ENCODE peak calls at places on chromosomes 1 and 21, in four cellular contexts. One of them, this sample, is unnamed.
A peak's percentile ranks its signal among the peaks of the same experiment; 100 is the strongest.

GRCh38 chr1:203796223-203796747 is 862 bp downstream of the ZBED6 start:
- DNase-seq in neural crest cell: peak; percentile 22
- DNase-seq in NCI-H510A treated with DMSO at 0.1 percent for 48 hours: no peak
- DNase-seq in ACHN: peak; percentile 39
- DNase-seq in this sample: no peak

GRCh38 chr1:22289251-22289995 is 146.5 kb upstream of the WNT4 start:
- DNase-seq in ACHN: no peak
- DNase-seq in NCI-H510A treated with DMSO at 0.1 percent for 48 hours: no peak
- DNase-seq in neural crest cell: no peak
- DNase-seq in this sample: no peak

GRCh38 chr1:38541223-38541622 is 318.3 kb downstream of the RRAGC start:
- DNase-seq in NCI-H510A treated with DMSO at 0.1 percent for 48 hours: no peak
- DNase-seq in neural crest cell: no peak
- DNase-seq in ACHN: peak; percentile 4
- DNase-seq in this sample: no peak

GRCh38 chr1:22139817-22140216 is 3.1 kb downstream of the WNT4 start:
- DNase-seq in ACHN: no peak
- DNase-seq in NCI-H510A treated with DMSO at 0.1 percent for 48 hours: peak; percentile 49
- DNase-seq in neural crest cell: no peak
- DNase-seq in this sample: no peak

GRCh38 chr1:25563330-25564215 is 20.2 kb downstream of the LDLRAP1 start:
- DNase-seq in neural crest cell: peak; percentile 59
- DNase-seq in ACHN: no peak
- DNase-seq in NCI-H510A treated with DMSO at 0.1 percent for 48 hours: no peak
- DNase-seq in this sample: no peak

GRCh38 chr21:45856940-45857339 is 124.6 kb upstream of the COL6A1 start:
- DNase-seq in neural crest cell: no peak
- DNase-seq in NCI-H510A treated with DMSO at 0.1 percent for 48 hours: no peak
- DNase-seq in ACHN: no peak
- DNase-seq in this sample: no peak

GRCh38 chr1:15261155-15262002 is 14.4 kb downstream of the FHAD1 start:
- DNase-seq in neural crest cell: no peak
- DNase-seq in ACHN: no peak
- DNase-seq in NCI-H510A treated with DMSO at 0.1 percent for 48 hours: no peak
- DNase-seq in this sample: peak; percentile 91

GRCh38 chr1:229947968-229948367 is 119.1 kb upstream of the GALNT2 start:
- DNase-seq in ACHN: no peak
- DNase-seq in NCI-H510A treated with DMSO at 0.1 percent for 48 hours: no peak
- DNase-seq in neural crest cell: no peak
- DNase-seq in this sample: no peak

GRCh38 chr1:117142200-117142599 is 20.7 kb upstream of the TRIM45 start:
- DNase-seq in ACHN: no peak
- DNase-seq in neural crest cell: no peak
- DNase-seq in NCI-H510A treated with DMSO at 0.1 percent for 48 hours: no peak
- DNase-seq in this sample: no peak

GRCh38 chr1:220484135-220484534 is 43.8 kb upstream of the MARK1 start:
- DNase-seq in NCI-H510A treated with DMSO at 0.1 percent for 48 hours: no peak
- DNase-seq in ACHN: no peak
- DNase-seq in neural crest cell: no peak
- DNase-seq in this sample: peak; percentile 68

GRCh38 chr1:41650176-41650519 is 165.7 kb upstream of the EDN2 start:
- DNase-seq in ACHN: no peak
- DNase-seq in NCI-H510A treated with DMSO at 0.1 percent for 48 hours: no peak
- DNase-seq in neural crest cell: no peak
- DNase-seq in this sample: no peak

GRCh38 chr1:31297273-31298247 is 728 bp downstream of the ZCCHC17 start:
- DNase-seq in neural crest cell: peak; percentile 9
- DNase-seq in NCI-H510A treated with DMSO at 0.1 percent for 48 hours: no peak
- DNase-seq in ACHN: no peak
- DNase-seq in this sample: no peak

GRCh38 chr21:26169061-26169610 is 1.4 kb downstream of the APP start:
- DNase-seq in NCI-H510A treated with DMSO at 0.1 percent for 48 hours: peak; percentile 71
- DNase-seq in neural crest cell: peak; percentile 41
- DNase-seq in ACHN: peak; percentile 63
- DNase-seq in this sample: no peak

GRCh38 chr1:147760481-147761260 is at the start of gene GJA5:
- DNase-seq in neural crest cell: no peak
- DNase-seq in ACHN: no peak
- DNase-seq in NCI-H510A treated with DMSO at 0.1 percent for 48 hours: no peak
- DNase-seq in this sample: no peak

GRCh38 chr1:25645641-25646400 is 29.2 kb downstream of the MAN1C1 start:
- DNase-seq in ACHN: no peak
- DNase-seq in NCI-H510A treated with DMSO at 0.1 percent for 48 hours: no peak
- DNase-seq in neural crest cell: no peak
- DNase-seq in this sample: peak; percentile 39

GRCh38 chr1:236868625-236869467 is 73.8 kb downstream of the MTR start:
- DNase-seq in NCI-H510A treated with DMSO at 0.1 percent for 48 hours: peak; percentile 4
- DNase-seq in ACHN: peak; percentile 68
- DNase-seq in neural crest cell: peak; percentile 19
- DNase-seq in this sample: no peak

GRCh38 chr1:14929547-14930223 is 223.9 kb upstream of the TMEM51 start:
- DNase-seq in ACHN: no peak
- DNase-seq in neural crest cell: no peak
- DNase-seq in NCI-H510A treated with DMSO at 0.1 percent for 48 hours: peak; percentile 85
- DNase-seq in this sample: no peak

GRCh38 chr1:3627515-3628253 is 2.9 kb downstream of the TPRG1L start:
- DNase-seq in NCI-H510A treated with DMSO at 0.1 percent for 48 hours: no peak
- DNase-seq in neural crest cell: no peak
- DNase-seq in ACHN: no peak
- DNase-seq in this sample: no peak

GRCh38 chr1:113783254-113784103 is 24.2 kb upstream of the PHTF1 start:
- DNase-seq in ACHN: no peak
- DNase-seq in neural crest cell: no peak
- DNase-seq in NCI-H510A treated with DMSO at 0.1 percent for 48 hours: no peak
- DNase-seq in this sample: no peak

GRCh38 chr1:168069384-168069783 is 67.3 kb downstream of the GPR161 start:
- DNase-seq in NCI-H510A treated with DMSO at 0.1 percent for 48 hours: no peak
- DNase-seq in ACHN: no peak
- DNase-seq in neural crest cell: no peak
- DNase-seq in this sample: no peak

GRCh38 chr1:233470738-233471499 is 143.0 kb upstream of the KCNK1 start:
- DNase-seq in NCI-H510A treated with DMSO at 0.1 percent for 48 hours: no peak
- DNase-seq in neural crest cell: no peak
- DNase-seq in ACHN: no peak
- DNase-seq in this sample: no peak

GRCh38 chr1:166170726-166171125 is 3.9 kb upstream of the FAM78B start:
- DNase-seq in neural crest cell: no peak
- DNase-seq in ACHN: no peak
- DNase-seq in NCI-H510A treated with DMSO at 0.1 percent for 48 hours: no peak
- DNase-seq in this sample: no peak

GRCh38 chr1:170678196-170678595 is 14.3 kb downstream of the PRRX1 start:
- DNase-seq in NCI-H510A treated with DMSO at 0.1 percent for 48 hours: no peak
- DNase-seq in neural crest cell: no peak
- DNase-seq in ACHN: no peak
- DNase-seq in this sample: no peak

GRCh38 chr1:89827902-89828301 is 7.1 kb downstream of the LRRC8D start:
- DNase-seq in ACHN: no peak
- DNase-seq in neural crest cell: no peak
- DNase-seq in NCI-H510A treated with DMSO at 0.1 percent for 48 hours: no peak
- DNase-seq in this sample: no peak

GRCh38 chr1:52738148-52738547 is 11.9 kb downstream of the ZYG11B start:
- DNase-seq in neural crest cell: no peak
- DNase-seq in ACHN: no peak
- DNase-seq in NCI-H510A treated with DMSO at 0.1 percent for 48 hours: no peak
- DNase-seq in this sample: no peak

GRCh38 chr1:204650911-204651570 is 34.5 kb downstream of the LRRN2 start:
- DNase-seq in NCI-H510A treated with DMSO at 0.1 percent for 48 hours: peak; percentile 36
- DNase-seq in ACHN: no peak
- DNase-seq in neural crest cell: no peak
- DNase-seq in this sample: no peak

GRCh38 chr1:155522069-155522468 is 40.5 kb downstream of the ASH1L start:
- DNase-seq in neural crest cell: no peak
- DNase-seq in NCI-H510A treated with DMSO at 0.1 percent for 48 hours: no peak
- DNase-seq in ACHN: no peak
- DNase-seq in this sample: no peak

GRCh38 chr1:15919316-15919715 is 56.6 kb downstream of the ZBTB17 start:
- DNase-seq in ACHN: peak; percentile 83
- DNase-seq in neural crest cell: no peak
- DNase-seq in NCI-H510A treated with DMSO at 0.1 percent for 48 hours: no peak
- DNase-seq in this sample: no peak

GRCh38 chr1:174217787-174218574 is 58.7 kb downstream of the RABGAP1L start:
- DNase-seq in neural crest cell: no peak
- DNase-seq in ACHN: peak; percentile 52
- DNase-seq in NCI-H510A treated with DMSO at 0.1 percent for 48 hours: peak; percentile 56
- DNase-seq in this sample: no peak

GRCh38 chr1:93616996-93617669 is 64.5 kb downstream of the BCAR3 start:
- DNase-seq in neural crest cell: no peak
- DNase-seq in NCI-H510A treated with DMSO at 0.1 percent for 48 hours: no peak
- DNase-seq in ACHN: no peak
- DNase-seq in this sample: no peak

GRCh38 chr1:32703479-32704291 is 1.1 kb upstream of the SYNC start:
- DNase-seq in NCI-H510A treated with DMSO at 0.1 percent for 48 hours: no peak
- DNase-seq in neural crest cell: no peak
- DNase-seq in ACHN: peak; percentile 89
- DNase-seq in this sample: no peak

GRCh38 chr1:19439464-19440171 is 45.7 kb downstream of the CAPZB start:
- DNase-seq in neural crest cell: no peak
- DNase-seq in NCI-H510A treated with DMSO at 0.1 percent for 48 hours: no peak
- DNase-seq in ACHN: peak; percentile 27
- DNase-seq in this sample: no peak

GRCh38 chr1:162391790-162392563 is 10.4 kb downstream of the C1orf226 start:
- DNase-seq in neural crest cell: no peak
- DNase-seq in NCI-H510A treated with DMSO at 0.1 percent for 48 hours: peak; percentile 40
- DNase-seq in ACHN: peak; percentile 59
- DNase-seq in this sample: no peak

This sample was measured in esophagus muscularis mucosa.